ENCODE peak calls at places on chromosome 18, in six cellular contexts. One of them, this sample, is unnamed.

GRCh38 chr18:29184654-29185053 is 1007.7 kb upstream of the CDH2 start:
- DNase-seq in hepatocyte: no peak
- DNase-seq in GM23248: no peak
- DNase-seq in neural progenitor cell: no peak
- DNase-seq in GM23338: no peak
- DNase-seq in SK-N-SH: no peak
- DNase-seq in this sample: peak

GRCh38 chr18:8610442-8610801 is 1.2 kb downstream of the RAB12 start:
- DNase-seq in hepatocyte: peak
- DNase-seq in neural progenitor cell: peak
- DNase-seq in GM23248: peak
- DNase-seq in GM23338: no peak
- DNase-seq in SK-N-SH: peak
- DNase-seq in this sample: peak

GRCh38 chr18:68448736-68449135 is 266.2 kb downstream of the TMX3 start:
- DNase-seq in SK-N-SH: no peak
- DNase-seq in GM23338: no peak
- DNase-seq in hepatocyte: no peak
- DNase-seq in GM23248: peak
- DNase-seq in neural progenitor cell: no peak
- DNase-seq in this sample: peak

GRCh38 chr18:48342125-48342524 is 67.1 kb downstream of the ZBTB7C start:
- DNase-seq in GM23338: no peak
- DNase-seq in GM23248: no peak
- DNase-seq in hepatocyte: no peak
- DNase-seq in neural progenitor cell: peak
- DNase-seq in SK-N-SH: peak
- DNase-seq in this sample: no peak

GRCh38 chr18:63342206-63342605 is 22.6 kb upstream of the BCL2 start:
- DNase-seq in neural progenitor cell: peak
- DNase-seq in hepatocyte: peak
- DNase-seq in GM23338: peak
- DNase-seq in GM23248: peak
- DNase-seq in SK-N-SH: peak
- DNase-seq in this sample: peak

GRCh38 chr18:67359868-67360838 is 156.4 kb downstream of the DSEL start:
- DNase-seq in SK-N-SH: peak
- DNase-seq in GM23338: no peak
- DNase-seq in GM23248: peak
- DNase-seq in hepatocyte: peak
- DNase-seq in neural progenitor cell: no peak
- DNase-seq in this sample: peak

GRCh38 chr18:28065031-28065792 is 111.7 kb downstream of the CDH2 start:
- DNase-seq in GM23338: no peak
- DNase-seq in SK-N-SH: no peak
- DNase-seq in neural progenitor cell: peak
- DNase-seq in GM23248: peak
- DNase-seq in hepatocyte: peak
- DNase-seq in this sample: peak

GRCh38 chr18:31942301-31942998 is 478 bp downstream of the TRAPPC8 start:
- DNase-seq in neural progenitor cell: peak
- DNase-seq in SK-N-SH: peak
- DNase-seq in hepatocyte: peak
- DNase-seq in GM23248: peak
- DNase-seq in GM23338: peak
- DNase-seq in this sample: no peak

GRCh38 chr18:11909081-11909410 is 929 bp upstream of the MPPE1 start:
- DNase-seq in GM23338: no peak
- DNase-seq in hepatocyte: no peak
- DNase-seq in SK-N-SH: no peak
- DNase-seq in GM23248: no peak
- DNase-seq in neural progenitor cell: no peak
- DNase-seq in this sample: no peak

GRCh38 chr18:55421612-55422381 is 166.2 kb downstream of the TCF4 start:
- DNase-seq in GM23248: peak
- DNase-seq in neural progenitor cell: no peak
- DNase-seq in SK-N-SH: no peak
- DNase-seq in GM23338: no peak
- DNase-seq in hepatocyte: no peak
- DNase-seq in this sample: no peak

GRCh38 chr18:66013976-66014375 is 263.2 kb downstream of the CDH7 start:
- DNase-seq in neural progenitor cell: no peak
- DNase-seq in GM23248: no peak
- DNase-seq in GM23338: no peak
- DNase-seq in SK-N-SH: no peak
- DNase-seq in hepatocyte: no peak
- DNase-seq in this sample: peak

GRCh38 chr18:70377857-70378701 is 89.2 kb downstream of the SOCS6 start:
- DNase-seq in SK-N-SH: no peak
- DNase-seq in hepatocyte: no peak
- DNase-seq in neural progenitor cell: no peak
- DNase-seq in GM23248: peak
- DNase-seq in GM23338: no peak
- DNase-seq in this sample: no peak

GRCh38 chr18:48705531-48705930 is 166.7 kb downstream of the CTIF start:
- DNase-seq in SK-N-SH: no peak
- DNase-seq in GM23338: no peak
- DNase-seq in hepatocyte: no peak
- DNase-seq in neural progenitor cell: no peak
- DNase-seq in GM23248: no peak
- DNase-seq in this sample: no peak

GRCh38 chr18:25310045-25310444 is 41.9 kb downstream of the ZNF521 start:
- DNase-seq in SK-N-SH: no peak
- DNase-seq in hepatocyte: no peak
- DNase-seq in neural progenitor cell: peak
- DNase-seq in GM23248: peak
- DNase-seq in GM23338: peak
- DNase-seq in this sample: peak

GRCh38 chr18:60096428-60096827 is 196.6 kb downstream of the PMAIP1 start:
- DNase-seq in hepatocyte: no peak
- DNase-seq in SK-N-SH: no peak
- DNase-seq in GM23338: no peak
- DNase-seq in GM23248: peak
- DNase-seq in neural progenitor cell: no peak
- DNase-seq in this sample: no peak

GRCh38 chr18:35267161-35267651 is 22.8 kb downstream of the ZSCAN30 start:
- DNase-seq in hepatocyte: no peak
- DNase-seq in neural progenitor cell: peak
- DNase-seq in SK-N-SH: peak
- DNase-seq in GM23248: peak
- DNase-seq in GM23338: peak
- DNase-seq in this sample: no peak

GRCh38 chr18:27871731-27872130 is 305.2 kb downstream of the CDH2 start:
- DNase-seq in hepatocyte: no peak
- DNase-seq in GM23248: no peak
- DNase-seq in neural progenitor cell: no peak
- DNase-seq in SK-N-SH: no peak
- DNase-seq in GM23338: no peak
- DNase-seq in this sample: no peak

GRCh38 chr18:70288171-70288850 is 534 bp upstream of the SOCS6 start:
- DNase-seq in GM23338: peak
- DNase-seq in hepatocyte: peak
- DNase-seq in neural progenitor cell: peak
- DNase-seq in SK-N-SH: no peak
- DNase-seq in GM23248: peak
- DNase-seq in this sample: peak

GRCh38 chr18:44895176-44895798 is 214.6 kb downstream of the SETBP1 start:
- DNase-seq in GM23338: no peak
- DNase-seq in GM23248: peak
- DNase-seq in hepatocyte: peak
- DNase-seq in neural progenitor cell: no peak
- DNase-seq in SK-N-SH: peak
- DNase-seq in this sample: peak

GRCh38 chr18:63107171-63107850 is 212.3 kb downstream of the BCL2 start:
- DNase-seq in GM23338: no peak
- DNase-seq in neural progenitor cell: no peak
- DNase-seq in SK-N-SH: no peak
- DNase-seq in GM23248: no peak
- DNase-seq in hepatocyte: no peak
- DNase-seq in this sample: no peak

GRCh38 chr18:76530391-76530790 is 35.3 kb upstream of the ZNF516 start:
- DNase-seq in GM23248: no peak
- DNase-seq in hepatocyte: no peak
- DNase-seq in GM23338: no peak
- DNase-seq in SK-N-SH: no peak
- DNase-seq in neural progenitor cell: no peak
- DNase-seq in this sample: no peak

GRCh38 chr18:76528477-76529432 is 33.7 kb upstream of the ZNF516 start:
- DNase-seq in GM23338: peak
- DNase-seq in SK-N-SH: no peak
- DNase-seq in hepatocyte: peak
- DNase-seq in neural progenitor cell: peak
- DNase-seq in GM23248: peak
- DNase-seq in this sample: no peak

GRCh38 chr18:76530846-76531245 is 35.8 kb upstream of the ZNF516 start:
- DNase-seq in SK-N-SH: no peak
- DNase-seq in GM23338: no peak
- DNase-seq in neural progenitor cell: no peak
- DNase-seq in hepatocyte: no peak
- DNase-seq in GM23248: no peak
- DNase-seq in this sample: no peak

GRCh38 chr18:76532875-76533274 is 37.8 kb upstream of the ZNF516 start:
- DNase-seq in neural progenitor cell: no peak
- DNase-seq in hepatocyte: no peak
- DNase-seq in SK-N-SH: no peak
- DNase-seq in GM23338: no peak
- DNase-seq in GM23248: no peak
- DNase-seq in this sample: no peak

DNA sequence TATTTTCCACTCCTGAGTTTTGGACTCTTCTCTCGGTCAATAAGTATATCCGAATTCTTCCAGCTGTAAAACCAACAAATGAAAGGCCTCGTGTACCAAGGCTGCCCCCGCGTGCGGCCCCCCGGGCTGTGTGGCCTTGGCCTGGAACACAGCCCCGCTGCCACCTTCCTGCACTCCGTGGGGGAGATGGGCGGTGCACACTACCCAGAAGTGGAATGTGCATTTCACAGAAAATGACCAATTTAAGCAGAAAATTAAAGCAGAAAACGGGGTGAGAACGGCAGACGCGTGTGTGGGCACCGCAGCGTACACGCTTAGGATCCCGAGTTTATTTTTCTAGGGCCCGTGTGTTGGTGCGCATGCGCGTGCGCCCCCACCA is 34.4 kb upstream of the ZNF516 start:
- DNase-seq in SK-N-SH: no peak
- DNase-seq in hepatocyte: no peak
- DNase-seq in GM23338: no peak
- DNase-seq in GM23248: no peak
- DNase-seq in neural progenitor cell: no peak
- DNase-seq in this sample: no peak
- H3K4me3 ChIP-seq in SK-N-SH: no peak
- H3K4me3 ChIP-seq in hepatocyte: peak
- H3K4me3 ChIP-seq in GM23338: no peak
- H3K4me3 ChIP-seq in GM23248: peak
- H3K4me3 ChIP-seq in neural progenitor cell: no peak
- H3K4me3 ChIP-seq in this sample: no peak

GRCh38 chr18:10010611-10011015 is 96.8 kb downstream of the VAPA start:
- DNase-seq in SK-N-SH: no peak
- DNase-seq in neural progenitor cell: no peak
- DNase-seq in GM23248: peak
- DNase-seq in hepatocyte: peak
- DNase-seq in GM23338: no peak
- DNase-seq in this sample: peak
- H3K27ac ChIP-seq in SK-N-SH: peak
- H3K27ac ChIP-seq in neural progenitor cell: no peak
- H3K27ac ChIP-seq in GM23248: peak
- H3K27ac ChIP-seq in hepatocyte: peak
- H3K27ac ChIP-seq in GM23338: no peak
- H3K27ac ChIP-seq in this sample: no peak

DNA sequence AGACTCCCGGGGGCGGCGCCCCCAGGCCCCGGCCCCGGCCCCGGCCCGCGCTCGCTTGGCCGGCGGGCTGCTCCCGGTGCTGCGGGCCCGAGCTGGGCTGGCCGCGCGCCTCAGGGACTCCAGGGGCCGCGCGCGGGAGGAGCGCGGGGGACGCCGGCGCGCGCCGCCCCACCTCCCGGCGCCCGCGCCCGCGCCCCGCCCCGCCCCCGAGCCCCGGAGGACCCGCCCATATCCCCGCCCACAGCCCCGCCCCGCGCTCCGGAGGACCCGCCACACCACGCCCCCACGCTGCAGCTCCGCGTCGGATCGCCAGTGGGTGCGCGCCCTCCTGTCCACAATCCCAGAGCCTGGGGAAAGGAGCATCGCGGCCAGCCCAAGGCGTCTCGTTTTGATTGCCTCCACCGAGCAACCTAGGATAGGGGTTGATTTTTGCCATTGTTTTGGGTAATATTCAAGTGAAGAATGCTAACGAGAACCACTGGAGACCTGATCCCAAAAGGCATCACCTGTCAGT is at the start of gene PARD6G:
- DNase-seq in SK-N-SH: peak
- DNase-seq in hepatocyte: peak
- DNase-seq in GM23338: peak
- DNase-seq in neural progenitor cell: peak
- DNase-seq in GM23248: peak
- DNase-seq in this sample: peak
- TF ChIP-seq EZH2phosphoT487 in SK-N-SH: no peak
- TF ChIP-seq EZH2phosphoT487 in hepatocyte: no peak
- TF ChIP-seq EZH2phosphoT487 in GM23338: no peak
- TF ChIP-seq EZH2phosphoT487 in neural progenitor cell: no peak
- TF ChIP-seq EZH2phosphoT487 in GM23248: no peak
- TF ChIP-seq EZH2phosphoT487 in this sample: no peak

GRCh38 chr18:75218524-75218923 is 7.9 kb downstream of the TSHZ1 start:
- DNase-seq in GM23248: no peak
- DNase-seq in hepatocyte: no peak
- DNase-seq in SK-N-SH: no peak
- DNase-seq in GM23338: no peak
- DNase-seq in neural progenitor cell: no peak
- DNase-seq in this sample: no peak

GRCh38 chr18:75221902-75222301 is 11.3 kb downstream of the TSHZ1 start:
- DNase-seq in GM23338: no peak
- DNase-seq in SK-N-SH: no peak
- DNase-seq in hepatocyte: no peak
- DNase-seq in GM23248: no peak
- DNase-seq in neural progenitor cell: no peak
- DNase-seq in this sample: no peak

GRCh38 chr18:75221397-75221796 is 10.8 kb downstream of the TSHZ1 start:
- DNase-seq in GM23248: peak
- DNase-seq in hepatocyte: no peak
- DNase-seq in neural progenitor cell: no peak
- DNase-seq in SK-N-SH: no peak
- DNase-seq in GM23338: no peak
- DNase-seq in this sample: no peak

GRCh38 chr18:75219684-75220083 is 9.1 kb downstream of the TSHZ1 start:
- DNase-seq in neural progenitor cell: no peak
- DNase-seq in SK-N-SH: no peak
- DNase-seq in hepatocyte: no peak
- DNase-seq in GM23338: no peak
- DNase-seq in GM23248: no peak
- DNase-seq in this sample: no peak

DNA sequence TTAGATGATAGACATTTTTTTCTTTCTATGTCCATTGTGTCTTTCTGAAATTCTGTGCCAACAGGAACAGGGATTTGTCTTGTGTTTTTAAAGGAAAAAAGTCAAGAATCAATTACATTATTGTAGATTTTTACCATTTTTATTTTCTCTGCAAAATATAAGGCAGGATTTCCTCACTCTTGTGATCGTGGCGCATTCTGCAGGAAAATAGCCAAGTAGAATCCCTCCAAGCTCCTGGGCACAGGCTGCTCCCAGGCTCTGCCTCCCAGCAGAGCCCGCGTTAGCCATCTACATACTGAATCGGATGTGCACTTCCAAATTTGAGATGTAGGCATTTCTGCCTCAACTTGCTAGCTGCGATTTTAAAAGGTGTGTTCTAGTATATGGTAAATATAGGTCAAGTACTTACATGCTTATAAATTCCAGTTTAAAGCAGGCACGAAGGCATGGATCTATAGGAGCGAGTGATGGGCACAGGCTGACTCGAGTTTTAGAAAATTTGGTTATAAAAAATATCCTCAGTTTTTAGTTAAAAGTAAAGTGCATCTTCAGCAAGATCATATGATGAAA is 10.3 kb downstream of the TSHZ1 start:
- DNase-seq in GM23338: no peak
- DNase-seq in hepatocyte: no peak
- DNase-seq in neural progenitor cell: no peak
- DNase-seq in SK-N-SH: no peak
- DNase-seq in GM23248: no peak
- DNase-seq in this sample: no peak
- H3K4me3 ChIP-seq in GM23338: no peak
- H3K4me3 ChIP-seq in hepatocyte: no peak
- H3K4me3 ChIP-seq in neural progenitor cell: no peak
- H3K4me3 ChIP-seq in SK-N-SH: no peak
- H3K4me3 ChIP-seq in GM23248: no peak
- H3K4me3 ChIP-seq in this sample: no peak

This sample was measured in PC-3.